ENCODE peak calls at places on chromosomes 11 and 22, in nine cellular contexts. Q is substantia nigra; L is fibroblast of pulmonary artery; N is dorsolateral prefrontal cortex; Z is neural crest cell; H is islet precursor cell; M is activated CD4-positive, alpha-beta T cell treated with anti-CD3 and anti-CD28 coated beads, Interleukin-2, amount 50 U/mL, for 24 hours; T is activated CD4-positive, alpha-beta memory T cell treated with anti-CD3 and anti-CD28 coated beads, Interleukin-2, amount 10 ng/mL, durations not matched to agents 7 days and 5 days; K is lung. G is an unnamed sample.

GRCh38 chr11:59259047-59259446 is 46.3 kb upstream of the MPEG1 start:
- DNase-seq in M (no peak), Z (no peak), T (no peak), L (no peak), N (no peak), K (no peak), Q (no peak), H (no peak), G (no peak)

GRCh38 chr11:126547691-126548090 is 192.2 kb downstream of the ST3GAL4 start:
- DNase-seq in H (no peak), Z (no peak), K (no peak), L (no peak), T (no peak), N (no peak), M (no peak), Q (no peak), G (no peak)

GRCh38 chr11:70650075-70650909 is 252.0 kb downstream of the CTTN start:
- DNase-seq in Q (no peak), H (peak; percentile 92), K (peak; percentile 45), Z (peak; percentile 92), L (peak; percentile 68), M (peak; percentile 6), N (no peak), T (peak; percentile 52), G (peak; percentile 43)

GRCh38 chr11:72969894-72970335 is 155.7 kb downstream of the ATG16L2 start:
- DNase-seq in H (no peak), Z (no peak), L (peak; percentile 66), K (no peak), T (no peak), N (no peak), Q (no peak), M (peak; percentile 3), G (no peak)

GRCh38 chr22:39150848-39151215 is 1.6 kb downstream of the CBX7 start:
- DNase-seq in Q (no peak), K (no peak), Z (no peak), N (peak; percentile 51), L (no peak), M (no peak), T (no peak), H (peak; percentile 50), G (no peak)

GRCh38 chr11:298406-299065 is 790 bp downstream of the IFITM5 start:
- DNase-seq in Q (no peak), T (no peak), H (no peak), M (no peak), Z (no peak), N (no peak), L (no peak), K (no peak), G (no peak)

GRCh38 chr11:3655548-3655947 is 10.6 kb downstream of the ART1 start:
- DNase-seq in N (no peak), K (no peak), Z (no peak), T (no peak), M (no peak), H (no peak), L (no peak), Q (no peak), G (no peak)

GRCh38 chr11:68251770-68252169 is 20.0 kb downstream of the C11orf24 start:
- DNase-seq in Z (no peak), M (no peak), T (no peak), N (no peak), K (no peak), H (no peak), L (no peak), Q (no peak), G (no peak)

GRCh38 chr11:1367721-1368120 is 22.0 kb upstream of the BRSK2 start:
- DNase-seq in Z (no peak), H (no peak), T (no peak), N (no peak), K (no peak), M (no peak), Q (no peak), L (no peak), G (no peak)